ENCODE peak calls at places on chromosomes 11 and 22, in six cellular contexts. T is CD4-positive, alpha-beta T cell; X is tibial nerve; P is progenitor cell of endocrine pancreas; D is adrenal gland; B is ovary. S is an unnamed sample.

GRCh38 chr22:32206774-32207758 is 2.2 kb upstream of the RFPL2 start:
- DNase-seq in X (no peak), D (no peak), P (no peak), T (peak), B (no peak), S (no peak)

GRCh38 chr11:104891135-104891534 is 7.1 kb downstream of the CASP12 start:
- DNase-seq in B (no peak), X (no peak), P (no peak), D (no peak), T (no peak), S (no peak)

GRCh38 chr11:1237128-1237580 is 14.3 kb downstream of the MUC5B start:
- DNase-seq in T (no peak), X (no peak), B (no peak), D (no peak), P (no peak), S (no peak)

GRCh38 chr22:26553056-26553752 is 36.7 kb downstream of the TPST2 start:
- DNase-seq in B (no peak), X (no peak), T (no peak), P (no peak), D (peak), S (no peak)

GRCh38 chr22:37499006-37499707 is 13.0 kb upstream of the MFNG start:
- DNase-seq in B (no peak), P (no peak), X (no peak), D (no peak), T (no peak), S (no peak)

GRCh38 chr22:39567135-39567946 is 3.2 kb upstream of the CACNA1I start:
- DNase-seq in B (no peak), X (no peak), P (no peak), T (peak), D (no peak), S (no peak)

GRCh38 chr11:43962383-43962969 is 20.0 kb downstream of the C11orf96 start:
- DNase-seq in B (no peak), P (no peak), T (no peak), D (no peak), X (no peak), S (no peak)

GRCh38 chr11:45517171-45517770 is 148.2 kb downstream of the CHST1 start:
- DNase-seq in X (no peak), T (no peak), P (no peak), D (no peak), B (no peak), S (no peak)

GRCh38 chr11:72752088-72752914 is at the start of gene ARAP1:
- DNase-seq in X (peak), T (peak), D (peak), B (peak), P (peak), S (peak)

GRCh38 chr22:42670921-42671709 is 21.9 kb upstream of the CYB5R3 start:
- DNase-seq in T (no peak), P (no peak), B (no peak), D (peak), X (no peak), S (no peak)

GRCh38 chr11:13229136-13229535 is 48.5 kb upstream of the BMAL1 start:
- DNase-seq in P (no peak), T (no peak), D (no peak), X (no peak), B (no peak), S (no peak)

GRCh38 chr22:30919973-30920372 is 48.6 kb downstream of the MORC2 start:
- DNase-seq in D (no peak), T (no peak), P (no peak), X (no peak), B (no peak), S (no peak)

GRCh38 chr11:3040881-3041280 is 16.3 kb downstream of the CARS1 start:
- DNase-seq in P (no peak), B (no peak), X (no peak), T (no peak), D (no peak), S (no peak)

GRCh38 chr11:76627541-76628082 is 42.9 kb downstream of the LRRC32 start:
- DNase-seq in D (no peak), B (no peak), T (no peak), P (no peak), X (no peak), S (no peak)

GRCh38 chr22:46368422-46368821 is 32.9 kb downstream of the TRMU start:
- DNase-seq in T (no peak), D (no peak), P (no peak), B (no peak), X (no peak), S (no peak)

GRCh38 chr22:24066872-24067271 is 55.8 kb downstream of the CABIN1 start:
- DNase-seq in T (no peak), P (no peak), B (no peak), D (no peak), X (no peak), S (no peak)

GRCh38 chr11:134069426-134069921 is 602 bp downstream of the JAM3 start:
- DNase-seq in P (no peak), T (no peak), X (no peak), D (peak), B (peak), S (no peak)

GRCh38 chr11:19345519-19345847 is 104.7 kb upstream of the E2F8 start:
- DNase-seq in T (no peak), B (no peak), D (no peak), P (no peak), X (no peak), S (no peak)

GRCh38 chr11:35163209-35163608 is 24.2 kb downstream of the CD44 start:
- DNase-seq in T (no peak), D (no peak), X (no peak), B (no peak), P (no peak), S (no peak)

GRCh38 chr11:35162795-35163194 is 23.8 kb downstream of the CD44 start:
- DNase-seq in D (no peak), P (no peak), B (no peak), T (no peak), X (no peak), S (no peak)

GRCh38 chr11:35165416-35166368 is 26.7 kb downstream of the CD44 start:
- DNase-seq in T (peak), B (no peak), D (peak), X (peak), P (no peak), S (no peak)

GRCh38 chr11:35166369-35167360 is 27.7 kb downstream of the CD44 start:
- DNase-seq in P (no peak), T (no peak), X (no peak), D (no peak), B (no peak), S (no peak)

GRCh38 chr11:35163707-35164496 is 24.9 kb downstream of the CD44 start:
- DNase-seq in T (no peak), B (no peak), D (no peak), P (no peak), X (no peak), S (no peak)
- TF ChIP-seq CTCF in T (peak), B (no peak), D (peak), P (peak), X (peak), S (no peak)

DNA sequence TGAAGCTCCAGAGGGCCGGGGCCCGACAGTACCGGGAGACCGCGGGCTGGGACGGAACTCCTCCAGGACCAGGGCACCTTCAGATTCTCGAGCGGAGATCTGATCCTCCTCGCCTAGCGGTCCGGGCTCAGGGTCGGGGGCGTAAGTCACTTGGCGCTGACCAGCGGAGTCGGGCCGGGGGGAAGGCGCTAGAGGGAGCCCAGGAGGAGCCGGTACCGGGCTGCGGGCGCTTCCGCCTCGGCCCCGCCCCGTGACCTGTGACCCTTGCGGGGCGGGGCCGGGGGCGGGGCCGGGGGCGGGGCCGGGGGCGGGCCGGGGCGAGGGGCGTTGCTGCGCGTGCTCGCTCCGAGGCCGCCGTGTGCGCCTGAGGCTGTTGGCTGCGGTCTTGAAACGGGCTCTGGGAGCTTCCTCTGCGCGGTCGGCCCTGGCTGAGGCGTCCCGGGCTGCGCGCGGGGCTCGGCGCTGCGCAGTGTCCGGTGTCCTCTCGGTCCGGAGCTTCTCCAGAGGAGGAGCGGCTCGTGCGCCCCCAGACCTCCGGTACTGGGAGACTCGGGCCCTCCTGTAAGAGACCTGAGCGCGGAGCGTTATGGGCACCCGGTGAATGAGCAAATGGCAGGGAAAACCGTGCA is at the start of gene ARSA:
- DNase-seq in B (peak), T (peak), D (peak), X (peak), P (peak), S (no peak)
- TF ChIP-seq CTCF in B (peak), T (no peak), D (no peak), X (no peak), P (no peak), S (no peak)

DNA sequence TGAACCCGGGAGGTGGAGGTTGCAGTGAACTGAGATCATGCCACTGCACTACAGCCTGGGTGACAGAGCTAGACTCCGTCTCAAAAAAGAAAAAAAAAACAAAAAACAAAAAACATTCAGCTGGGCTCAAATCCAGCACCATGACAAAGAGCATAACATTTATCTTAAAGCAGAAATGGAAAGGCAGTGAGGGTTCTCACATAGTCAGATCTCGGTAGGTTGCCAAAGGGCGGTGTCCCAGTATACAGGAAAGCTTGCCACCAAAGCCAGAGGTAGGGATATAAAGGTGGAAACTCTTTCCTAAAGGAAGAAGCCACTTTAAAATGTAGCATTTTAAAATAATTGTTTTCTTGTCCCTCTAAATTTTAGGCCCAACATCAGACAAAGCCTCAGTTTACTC is 22.4 kb upstream of the CAPRIN1 start:
- DNase-seq in D (no peak), X (no peak), B (no peak), T (no peak), P (no peak), S (no peak)
- TF ChIP-seq CTCF in D (no peak), X (no peak), B (no peak), T (no peak), P (no peak), S (no peak)

GRCh38 chr11:69685348-69685747 is 10.2 kb upstream of the LTO1 start:
- DNase-seq in D (no peak), B (no peak), P (no peak), X (no peak), T (no peak), S (no peak)

GRCh38 chr11:69684651-69685050 is 9.5 kb upstream of the LTO1 start:
- DNase-seq in T (no peak), X (no peak), P (no peak), D (no peak), B (no peak), S (no peak)

GRCh38 chr11:69682681-69683326 is 7.7 kb upstream of the LTO1 start:
- DNase-seq in D (no peak), P (no peak), B (no peak), X (no peak), T (no peak), S (no peak)

GRCh38 chr11:69682221-69682620 is 7.1 kb upstream of the LTO1 start:
- DNase-seq in P (no peak), D (no peak), X (no peak), B (no peak), T (no peak), S (no peak)

DNA sequence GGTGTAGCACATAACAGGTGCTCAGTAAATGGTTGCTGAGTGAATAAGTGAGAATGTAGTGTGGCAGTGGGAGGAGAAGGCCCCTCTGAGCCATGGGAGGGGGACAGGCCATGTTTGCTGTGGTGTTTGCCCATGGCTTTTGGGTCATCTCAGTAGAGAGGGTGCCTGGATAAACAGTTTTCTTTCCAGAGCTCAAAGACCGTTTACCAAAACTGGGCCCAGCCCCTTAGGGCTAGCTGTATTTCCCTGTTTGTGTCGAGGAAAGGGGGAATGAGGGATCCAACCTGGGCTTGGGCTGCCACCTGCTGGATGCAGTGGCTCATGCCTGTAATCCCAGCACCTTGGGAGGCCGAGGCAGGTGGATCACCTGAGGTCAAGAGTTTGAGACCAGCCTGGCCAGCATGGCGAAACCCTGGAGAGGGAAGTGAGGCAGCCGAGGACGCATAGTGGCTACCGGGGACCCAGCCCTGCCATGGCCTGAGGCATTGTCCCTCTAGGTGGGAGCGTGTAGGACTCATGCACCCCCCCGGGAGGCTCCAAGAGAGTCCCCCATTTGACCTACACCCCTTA is 8.7 kb upstream of the LTO1 start:
- DNase-seq in B (no peak), X (no peak), D (peak), P (no peak), T (no peak), S (no peak)
- TF ChIP-seq CTCF in B (no peak), X (no peak), D (no peak), P (peak), T (no peak), S (no peak)

DNA sequence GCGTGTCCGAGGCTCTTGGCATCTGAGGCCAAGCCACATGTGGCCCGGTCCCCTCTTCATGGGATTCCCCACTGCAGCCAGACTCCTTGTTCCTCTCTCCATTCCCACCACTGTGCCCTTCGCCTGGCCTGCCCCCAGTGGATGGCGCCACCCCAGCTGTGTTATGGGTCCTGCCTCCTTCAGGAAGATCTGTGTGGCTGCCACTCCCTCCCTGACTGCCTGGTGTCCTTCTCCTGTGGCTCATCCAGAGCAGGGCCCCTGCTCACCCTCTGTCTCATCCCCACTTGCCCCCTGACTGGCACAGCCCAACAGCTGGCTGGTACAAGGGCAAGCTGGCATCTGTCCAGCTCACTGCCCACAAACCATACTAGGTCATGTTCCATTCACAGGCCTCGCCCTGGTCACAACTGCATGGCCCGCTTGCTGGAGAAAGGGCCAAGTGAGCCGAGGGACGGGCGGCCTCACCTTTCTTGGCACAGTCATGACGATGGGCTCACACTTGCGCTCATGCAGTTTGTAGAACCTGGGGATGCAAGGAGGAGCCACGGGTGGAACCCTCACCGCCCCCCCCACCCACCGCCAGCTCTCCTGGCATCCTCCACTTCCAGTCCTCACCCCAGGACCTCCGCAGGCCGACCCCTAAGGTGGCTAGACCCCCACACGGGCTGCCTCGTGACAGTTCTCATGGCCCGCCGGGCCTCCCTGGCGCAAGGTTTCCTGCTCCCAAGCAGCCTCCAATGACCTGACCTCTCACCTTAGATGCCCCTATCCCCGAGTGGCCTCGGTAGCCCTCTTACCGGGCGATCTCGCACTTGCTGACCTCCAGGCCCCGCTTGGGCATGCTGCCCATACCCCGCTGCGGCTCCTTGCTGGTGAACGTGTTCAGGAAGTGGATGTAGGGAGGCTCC is 2.1 kb upstream of the PTPRCAP start:
- DNase-seq in B (peak), T (no peak), P (no peak), X (peak), D (peak), S (no peak)
- TF ChIP-seq CTCF in B (no peak), T (no peak), P (no peak), X (no peak), D (no peak), S (no peak)

DNA sequence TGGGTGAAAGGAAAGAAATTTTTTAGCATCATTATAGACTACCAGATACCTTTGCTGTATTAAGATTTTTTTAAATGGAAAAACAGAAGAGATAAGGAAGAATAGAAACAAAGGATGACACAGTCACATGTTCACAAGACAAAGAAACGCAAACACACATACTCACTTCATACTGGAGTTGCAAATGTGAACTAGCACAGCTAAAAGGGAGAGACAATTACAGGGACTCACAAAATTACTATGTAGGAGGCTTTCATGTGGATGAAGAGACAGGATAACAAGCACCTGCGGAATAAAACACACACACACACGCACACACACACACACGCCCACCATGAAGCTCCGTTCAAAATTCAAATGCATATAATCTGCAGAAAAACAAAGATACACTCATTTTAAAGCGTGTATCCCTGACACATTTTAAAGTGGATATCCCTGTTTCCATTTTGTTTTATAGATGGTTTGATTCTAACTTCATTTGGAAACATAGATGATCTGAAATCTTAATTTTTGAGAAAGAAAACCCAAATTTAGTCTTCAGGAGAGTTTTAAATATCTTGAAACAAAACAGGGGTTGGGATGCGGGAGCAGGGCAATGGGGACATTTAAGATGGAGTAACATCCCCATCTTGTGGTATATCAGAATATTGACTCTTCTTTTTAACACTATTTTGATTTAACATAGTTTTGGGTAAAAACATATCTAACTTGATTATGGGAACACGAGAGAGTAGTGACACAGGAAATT is 36.7 kb downstream of the JRKL start:
- DNase-seq in X (no peak), T (no peak), B (no peak), P (no peak), D (peak), S (no peak)
- TF ChIP-seq CTCF in X (peak), T (peak), B (peak), P (peak), D (peak), S (no peak)

GRCh38 chr11:61671527-61671926 is 8.7 kb upstream of the DAGLA start:
- DNase-seq in P (no peak), B (no peak), X (no peak), D (peak), T (no peak), S (no peak)
- TF ChIP-seq CTCF in P (peak), B (no peak), X (no peak), D (no peak), T (no peak), S (no peak)

GRCh38 chr11:130101661-130102060 is 32.0 kb downstream of the APLP2 start:
- DNase-seq in B (no peak), P (no peak), D (no peak), T (no peak), X (no peak), S (no peak)
- TF ChIP-seq CTCF in B (no peak), P (no peak), D (no peak), T (no peak), X (no peak), S (no peak)

GRCh38 chr11:64314805-64315561 is 2.4 kb downstream of the TRMT112 start:
- DNase-seq in D (no peak), X (no peak), T (no peak), B (no peak), P (no peak), S (no peak)

GRCh38 chr11:64317325-64317960 is at the start of gene TRMT112:
- DNase-seq in D (peak), T (peak), X (peak), P (peak), B (peak), S (peak)

GRCh38 chr11:64312947-64313346 is 4.4 kb downstream of the TRMT112 start:
- DNase-seq in B (no peak), P (no peak), X (no peak), T (no peak), D (no peak), S (no peak)

GRCh38 chr11:64313491-64314145 is 3.7 kb downstream of the TRMT112 start:
- DNase-seq in T (no peak), X (no peak), B (peak), P (no peak), D (peak), S (no peak)

DNA sequence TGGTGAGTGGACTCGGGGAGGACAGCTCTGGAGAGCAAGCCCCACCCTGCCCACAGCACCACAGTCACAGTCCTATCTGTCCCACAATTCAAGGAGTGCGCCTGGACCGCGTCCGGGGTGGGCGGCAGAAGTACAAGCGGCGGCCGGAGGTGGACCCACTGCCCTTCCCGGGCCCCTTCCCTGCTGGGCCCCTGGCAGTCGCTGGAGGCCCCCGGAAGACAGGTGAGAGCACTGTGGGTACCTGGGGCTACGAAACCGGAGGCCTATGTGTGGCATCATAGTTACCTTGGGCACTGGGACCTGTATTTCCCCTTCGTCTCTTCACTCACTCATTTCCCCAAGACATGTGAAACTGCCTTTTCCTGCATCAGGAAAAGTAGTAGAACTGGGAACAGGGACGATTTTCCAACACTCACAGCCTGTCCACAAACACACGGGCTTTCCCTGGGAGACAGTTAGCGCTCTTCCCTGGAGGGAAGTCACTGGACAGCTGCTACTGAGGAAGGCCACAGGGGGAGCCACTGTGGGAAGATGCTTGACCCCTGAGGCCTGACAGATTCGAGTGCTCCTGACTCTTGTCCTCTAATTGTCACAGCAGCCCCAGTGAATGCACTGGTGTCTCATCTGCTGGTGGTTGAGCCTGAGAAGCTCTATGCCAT is 3.1 kb downstream of the TRMT112 start:
- DNase-seq in D (no peak), T (no peak), B (no peak), P (no peak), X (no peak), S (no peak)
- TF ChIP-seq CTCF in D (no peak), T (no peak), B (no peak), P (no peak), X (no peak), S (no peak)

GRCh38 chr11:32279672-32280071 is 155.7 kb downstream of the WT1 start:
- DNase-seq in B (no peak), D (no peak), T (no peak), X (no peak), P (no peak), S (no peak)
- TF ChIP-seq CTCF in B (no peak), D (no peak), T (no peak), X (no peak), P (peak), S (no peak)

S was measured in omental fat pad.